ENCODE peak calls at places on chromosomes 2 and 18, in six cellular contexts. A, Q, O, L, Z and B are unnamed samples. For H3K9me3 and H3K36me3, the result is how much of the 10 kb centered on the place peaks cover.

GRCh38 chr18:67041334-67041733 is 437.4 kb upstream of the CDH19 start:
- DNase-seq in Q (no peak), L (no peak), Z (no peak), A (no peak), O (no peak), B (no peak)

GRCh38 chr18:12248926-12249720 is 5.0 kb upstream of the CIDEA start:
- DNase-seq in L (no peak), O (no peak), A (no peak), Q (no peak), Z (no peak), B (no peak)

GRCh38 chr2:81195774-81196382 is 891.3 kb upstream of the LRRTM1 start:
- DNase-seq in A (no peak), Z (no peak), O (no peak), L (no peak), Q (no peak), B (no peak)

GRCh38 chr2:232170391-232170790 is 208.2 kb upstream of the ALPP start:
- DNase-seq in Z (no peak), O (no peak), Q (no peak), L (no peak), A (no peak), B (no peak)

GRCh38 chr2:136376211-136376610 is 258.3 kb upstream of the CXCR4 start:
- DNase-seq in A (no peak), Q (no peak), L (no peak), O (no peak), Z (no peak), B (no peak)

GRCh38 chr2:203744091-203744490 is 37.7 kb downstream of the CD28 start:
- DNase-seq in Q (no peak), L (no peak), Z (no peak), O (no peak), A (peak), B (no peak)

GRCh38 chr18:36448384-36449290 is 151.1 kb downstream of the FHOD3 start:
- DNase-seq in L (no peak), Q (no peak), Z (no peak), A (no peak), O (no peak), B (peak)

GRCh38 chr2:62313433-62314227 is 117.7 kb downstream of the B3GNT2 start:
- DNase-seq in Q (peak), A (no peak), O (no peak), Z (no peak), L (no peak), B (no peak)

GRCh38 chr2:24276349-24276899 is 83.9 kb downstream of the ITSN2 start:
- DNase-seq in O (no peak), L (no peak), Q (no peak), A (no peak), Z (peak), B (no peak)

GRCh38 chr18:68735498-68736343 is 20.8 kb upstream of the TMX3 start:
- DNase-seq in A (peak), O (peak), Q (peak), L (no peak), Z (peak), B (peak)

GRCh38 chr2:3445891-3446290 is 66.4 kb downstream of the TRAPPC12 start:
- DNase-seq in Z (no peak), Q (no peak), L (no peak), O (no peak), A (no peak), B (no peak)

GRCh38 chr2:2112416-2113131 is 218.5 kb downstream of the MYT1L start:
- DNase-seq in A (no peak), Q (no peak), L (no peak), Z (no peak), O (no peak), B (no peak)

GRCh38 chr18:54852780-54853675 is 24.8 kb downstream of the RAB27B start:
- DNase-seq in L (no peak), A (no peak), Z (no peak), Q (no peak), O (peak), B (no peak)

GRCh38 chr2:106193491-106193976 is 567 bp downstream of the UXS1 start:
- DNase-seq in A (peak), L (no peak), Q (peak), O (no peak), Z (no peak), B (peak)

GRCh38 chr2:235132641-235133040 is 180.8 kb downstream of the SH3BP4 start:
- DNase-seq in O (no peak), Q (no peak), Z (no peak), A (no peak), L (no peak), B (no peak)

GRCh38 chr2:191675807-191676667 is 1.9 kb upstream of the NABP1 start:
- DNase-seq in A (no peak), L (no peak), O (no peak), Q (peak), Z (no peak), B (peak)

GRCh38 chr2:165901595-165901994 is 52.0 kb downstream of the TTC21B start:
- DNase-seq in Z (no peak), A (no peak), L (no peak), O (no peak), Q (no peak), B (no peak)

GRCh38 chr2:217853301-217853881 is 149.4 kb downstream of the TNS1 start:
- DNase-seq in O (peak), L (no peak), Z (peak), A (peak), Q (no peak), B (no peak)

GRCh38 chr2:153163055-153163454 is 315.5 kb downstream of the RPRM start:
- DNase-seq in Z (no peak), Q (no peak), A (peak), L (peak), O (no peak), B (peak)

GRCh38 chr2:141554810-141555209 is 576.0 kb downstream of the LRP1B start:
- DNase-seq in L (peak), A (peak), O (peak), Z (peak), Q (no peak), B (no peak)

GRCh38 chr2:138023298-138023697 is 59.0 kb downstream of the HNMT start:
- DNase-seq in O (no peak), A (peak), Z (no peak), L (no peak), Q (peak), B (no peak)

GRCh38 chr2:17084882-17085281 is 419.2 kb upstream of the CYRIA start:
- DNase-seq in Q (no peak), Z (no peak), L (no peak), A (no peak), O (no peak), B (no peak)

GRCh38 chr2:120629241-120629895 is 106.3 kb upstream of the GLI2 start:
- DNase-seq in Z (no peak), O (no peak), L (no peak), Q (no peak), A (no peak), B (no peak)

GRCh38 chr2:46365913-46366674 is 68.9 kb downstream of the EPAS1 start:
- DNase-seq in Q (no peak), O (peak), Z (peak), L (no peak), A (peak), B (no peak)

GRCh38 chr18:56298935-56299334 is 339.5 kb downstream of the TXNL1 start:
- DNase-seq in L (no peak), Z (peak), O (peak), Q (no peak), A (peak), B (no peak)

GRCh38 chr2:67260348-67261277 is 136.5 kb upstream of the ETAA1 start:
- DNase-seq in Z (peak), Q (no peak), L (no peak), A (peak), O (peak), B (no peak)

GRCh38 chr2:51505533-51505932 is 473.6 kb upstream of the NRXN1 start:
- DNase-seq in L (no peak), Z (no peak), Q (no peak), A (no peak), O (no peak), B (peak)

GRCh38 chr2:241901500-241902351 is 32.2 kb downstream of the RTP5 start:
- DNase-seq in Z (no peak), A (peak), L (no peak), Q (no peak), O (peak), B (no peak)

GRCh38 chr2:226873826-226874225 is 38.0 kb downstream of the RHBDD1 start:
- DNase-seq in A (no peak), L (no peak), Z (no peak), Q (no peak), O (no peak), B (no peak)

GRCh38 chr18:8926464-8926863 is 176.0 kb upstream of the NDUFV2 start:
- DNase-seq in L (no peak), O (no peak), A (no peak), Q (no peak), Z (no peak), B (peak)

GRCh38 chr18:8932866-8933265 is 169.6 kb upstream of the NDUFV2 start:
- DNase-seq in Z (no peak), A (no peak), L (no peak), O (no peak), Q (no peak), B (no peak)

GRCh38 chr18:8933714-8934284 is 168.7 kb upstream of the NDUFV2 start:
- DNase-seq in Q (no peak), A (no peak), O (peak), L (no peak), Z (peak), B (no peak)

GRCh38 chr18:8929381-8929780 is 173.1 kb upstream of the NDUFV2 start:
- DNase-seq in Z (no peak), L (no peak), Q (no peak), O (no peak), A (peak), B (peak)

GRCh38 chr18:8930990-8931648 is 171.4 kb upstream of the NDUFV2 start:
- DNase-seq in Z (no peak), Q (no peak), A (no peak), O (peak), L (no peak), B (no peak)
- H3K9me3 ChIP-seq in Z (under half), Q (under half), A (under half), O (under half), L (under half), B (under half)

GRCh38 chr18:39751161-39751560 is 2185.6 kb upstream of the CELF4 start:
- DNase-seq in O (peak), A (peak), Z (peak), L (no peak), Q (no peak), B (no peak)

GRCh38 chr18:39746201-39746600 is 2180.6 kb upstream of the CELF4 start:
- DNase-seq in Q (no peak), A (no peak), O (no peak), L (no peak), Z (peak), B (no peak)

GRCh38 chr18:39748727-39749126 is 2183.1 kb upstream of the CELF4 start:
- DNase-seq in Q (no peak), L (no peak), O (no peak), A (no peak), Z (no peak), B (no peak)

GRCh38 chr18:39751926-39752325 is 2186.3 kb upstream of the CELF4 start:
- DNase-seq in Q (no peak), O (no peak), L (no peak), Z (no peak), A (no peak), B (no peak)

GRCh38 chr18:39749154-39749553 is 2183.6 kb upstream of the CELF4 start:
- DNase-seq in A (no peak), Z (no peak), L (no peak), Q (no peak), O (no peak), B (no peak)
- H3K36me3 ChIP-seq in A (under half), Z (under half), L (under half), Q (under half), O (under half), B (under half)

GRCh38 chr2:172429351-172429968 is 2.1 kb downstream of the ITGA6 start:
- DNase-seq in Q (no peak), A (peak), L (no peak), O (peak), Z (peak), B (no peak)

GRCh38 chr2:172431428-172431827 is 4.0 kb downstream of the ITGA6 start:
- DNase-seq in A (no peak), Q (no peak), O (no peak), L (no peak), Z (no peak), B (no peak)

GRCh38 chr2:172428841-172429173 is 1.4 kb downstream of the ITGA6 start:
- DNase-seq in Q (no peak), A (no peak), L (no peak), O (no peak), Z (no peak), B (no peak)

GRCh38 chr2:172430671-172431070 is 3.3 kb downstream of the ITGA6 start:
- DNase-seq in Z (peak), A (peak), L (no peak), O (no peak), Q (no peak), B (no peak)

DNA sequence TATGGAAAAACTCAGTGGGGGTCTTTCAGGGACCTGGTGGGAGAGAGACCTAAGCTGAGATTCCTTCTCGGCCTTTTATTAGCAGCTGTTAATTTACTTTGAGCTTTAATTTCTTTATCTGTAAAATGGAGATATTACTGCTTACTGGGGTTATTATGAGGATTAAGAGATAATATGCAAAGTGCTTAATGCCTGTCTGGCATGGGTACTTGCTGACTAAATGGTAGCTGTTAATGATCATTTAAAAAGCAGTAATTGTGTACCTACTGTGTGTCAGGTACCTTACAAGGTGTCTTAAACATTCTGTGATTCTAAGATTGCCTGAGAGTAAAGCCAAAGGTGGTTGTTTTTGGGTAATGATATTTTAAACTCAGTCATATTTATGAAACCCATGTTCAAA is 2.6 kb downstream of the ITGA6 start:
- DNase-seq in L (no peak), Q (no peak), Z (no peak), O (no peak), A (no peak), B (no peak)
- H3K9ac ChIP-seq in L (peak), Q (no peak), Z (no peak), O (no peak), A (no peak), B (no peak)

GRCh38 chr2:123363076-123363475 is 662.0 kb upstream of the CNTNAP5 start:
- DNase-seq in A (no peak), O (no peak), Q (no peak), Z (no peak), L (no peak), B (peak)
- H3K9me3 ChIP-seq in A (under half), O (under half), Q (under half), Z (under half), L (under half), B (under half)

DNA sequence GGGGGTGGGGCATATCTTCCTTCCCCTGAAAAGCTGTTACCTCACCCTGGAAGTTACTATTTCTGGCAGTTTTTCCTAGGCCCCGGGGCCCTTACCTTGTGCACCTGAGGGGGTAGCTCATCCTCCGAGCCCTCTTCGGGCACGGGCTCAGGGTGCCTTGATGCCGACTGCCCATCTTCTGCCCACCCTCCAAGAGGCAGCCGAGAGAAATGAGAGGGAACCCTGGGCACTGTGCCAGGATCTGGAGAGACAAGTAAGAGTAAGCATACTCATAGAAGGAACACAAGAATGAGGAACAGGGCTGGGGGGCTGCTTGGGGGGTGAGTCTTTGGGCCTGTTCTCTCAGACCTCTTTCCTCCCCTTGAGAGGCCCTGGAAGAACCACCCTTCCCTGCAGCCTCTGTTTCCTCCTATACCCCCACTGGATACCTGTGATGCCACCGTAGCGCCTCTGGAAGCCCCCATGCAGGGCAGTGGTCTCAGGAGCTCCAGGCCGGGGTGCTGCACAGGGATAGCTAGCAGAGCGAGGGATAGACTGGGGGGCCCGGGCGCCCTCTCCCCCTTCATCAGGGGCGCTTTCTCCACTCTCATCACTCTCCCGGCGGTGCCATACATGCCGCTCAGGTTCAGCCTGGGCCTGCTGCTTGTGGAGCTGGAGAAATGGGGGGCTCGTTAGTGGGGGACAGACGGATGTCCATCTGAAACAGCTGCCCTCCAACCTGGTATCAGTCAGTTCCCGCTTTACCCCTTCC is 2.1 kb upstream of the ABCB6 start:
- DNase-seq in Q (no peak), L (no peak), A (no peak), Z (no peak), O (no peak), B (no peak)
- H3K36me3 ChIP-seq in Q (half or more), L (half or more), A (under half), Z (half or more), O (under half), B (under half)

GRCh38 chr18:24014062-24014985 is at the start of gene TTC39C:
- DNase-seq in A (peak), Z (peak), L (no peak), O (peak), Q (peak), B (peak)

GRCh38 chr18:24014986-24015896 is 687 bp downstream of the TTC39C start:
- DNase-seq in A (peak), L (no peak), Z (peak), Q (no peak), O (peak), B (peak)

GRCh38 chr18:24016643-24017042 is 2.1 kb downstream of the TTC39C start:
- DNase-seq in L (no peak), A (peak), Q (no peak), Z (no peak), O (no peak), B (no peak)

GRCh38 chr18:24018299-24018910 is 3.9 kb downstream of the TTC39C start:
- DNase-seq in A (no peak), L (no peak), Q (no peak), O (no peak), Z (no peak), B (no peak)

DNA sequence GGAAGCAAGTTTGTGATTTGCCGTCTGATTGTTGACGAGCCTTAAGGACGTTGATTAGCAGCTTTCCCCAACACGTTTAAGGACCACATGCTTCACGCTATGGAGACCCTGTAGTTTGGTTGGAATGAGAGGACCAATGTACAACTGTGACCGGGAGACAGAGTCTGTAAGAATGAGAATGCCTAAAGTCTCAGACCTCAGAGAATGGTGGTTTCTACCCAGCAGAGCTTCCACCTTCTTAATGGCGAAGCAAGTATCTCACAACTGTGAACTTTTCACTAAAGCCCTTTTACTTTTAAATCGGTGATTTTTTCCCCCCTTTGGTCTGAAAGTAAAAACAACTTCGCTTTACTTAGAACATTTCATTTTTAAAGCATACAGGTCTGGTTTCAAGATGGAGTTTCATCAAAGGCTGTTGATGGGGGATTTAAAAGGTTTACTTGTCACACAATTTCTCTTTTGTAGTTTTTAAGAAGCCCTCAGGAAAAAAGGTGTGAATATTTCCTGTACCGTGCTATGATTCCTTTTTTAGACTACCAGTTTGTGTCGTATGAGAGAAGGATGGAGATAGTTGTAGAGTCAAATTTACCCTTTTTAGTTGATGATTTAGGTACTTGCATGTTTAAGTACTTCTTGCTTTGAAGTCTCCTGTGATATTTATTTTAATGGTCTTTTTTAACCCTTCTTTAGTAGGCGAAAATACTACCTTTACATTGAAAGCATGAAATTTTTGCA is 1.5 kb downstream of the TTC39C start:
- DNase-seq in A (peak), O (no peak), Q (no peak), L (no peak), Z (no peak), B (peak)
- H3K9ac ChIP-seq in A (peak), O (no peak), Q (no peak), L (no peak), Z (peak), B (no peak)

GRCh38 chr2:125797192-125797591 is 858.8 kb upstream of the GYPC start:
- DNase-seq in Z (no peak), O (no peak), Q (no peak), L (no peak), A (no peak), B (no peak)

GRCh38 chr2:125796784-125797183 is 859.2 kb upstream of the GYPC start:
- DNase-seq in Q (no peak), L (no peak), A (no peak), Z (no peak), O (no peak), B (no peak)
- H3K9me3 ChIP-seq in Q (under half), L (under half), A (under half), Z (under half), O (under half), B (under half)

DNA sequence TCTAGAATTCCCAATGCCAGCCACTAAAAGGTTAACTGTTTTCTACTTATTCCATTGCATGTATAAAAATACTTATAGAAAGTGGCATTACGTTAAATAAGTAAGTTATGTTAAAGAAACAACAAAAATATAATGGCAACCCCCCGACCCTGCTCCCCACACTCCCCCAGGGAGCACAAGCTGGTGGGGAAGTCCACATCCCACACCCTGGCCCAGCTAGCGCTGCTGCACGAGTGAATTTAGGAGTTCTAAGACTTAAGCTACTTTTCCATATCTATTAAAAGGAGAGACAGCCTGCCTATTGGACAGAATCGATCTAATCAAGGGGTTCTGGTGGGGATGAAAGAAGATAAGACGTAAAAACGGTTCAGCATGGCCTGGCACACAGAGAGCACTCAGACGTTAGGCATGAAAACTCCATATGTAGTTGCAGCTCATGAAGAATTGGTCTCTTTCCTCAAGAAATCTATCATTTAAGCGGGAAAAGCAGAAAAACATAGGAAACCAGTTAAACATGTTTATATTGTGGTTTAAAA is 16.6 kb downstream of the HJURP start:
- DNase-seq in Q (no peak), Z (no peak), A (no peak), O (no peak), L (no peak), B (no peak)
- H3K36me3 ChIP-seq in Q (half or more), Z (under half), A (under half), O (under half), L (half or more), B (half or more)